ENCODE peak calls at places on chromosomes 13 and 19, in seven cellular contexts. One of them, this sample, is unnamed. For H3K4me1, the result is how much of the 10 kb centered on the place peaks cover.

GRCh38 chr19:47109541-47110375 is 3.8 kb downstream of the ZC3H4 start:
- DNase-seq in H1: no peak
- DNase-seq in H9: no peak
- DNase-seq in mesenchymal stem cell: peak
- DNase-seq in IMR-90: peak
- DNase-seq in neuronal stem cell: no peak
- DNase-seq in trophoblast cell: no peak
- DNase-seq in this sample: peak

GRCh38 chr19:55178781-55179569 is 1.1 kb downstream of the SYT5 start:
- DNase-seq in H1: no peak
- DNase-seq in H9: peak
- DNase-seq in mesenchymal stem cell: peak
- DNase-seq in IMR-90: peak
- DNase-seq in neuronal stem cell: peak
- DNase-seq in trophoblast cell: peak
- DNase-seq in this sample: peak

GRCh38 chr13:75465236-75465635 is 16.7 kb downstream of the TBC1D4 start:
- DNase-seq in H1: no peak
- DNase-seq in H9: no peak
- DNase-seq in mesenchymal stem cell: no peak
- DNase-seq in IMR-90: no peak
- DNase-seq in neuronal stem cell: no peak
- DNase-seq in trophoblast cell: no peak
- DNase-seq in this sample: no peak

GRCh38 chr13:98050041-98050466 is 92.8 kb upstream of the FARP1 start:
- DNase-seq in H1: no peak
- DNase-seq in H9: no peak
- DNase-seq in mesenchymal stem cell: peak
- DNase-seq in IMR-90: peak
- DNase-seq in neuronal stem cell: no peak
- DNase-seq in trophoblast cell: no peak
- DNase-seq in this sample: no peak

GRCh38 chr19:46975011-46975917 is 44.4 kb upstream of the NPAS1 start:
- DNase-seq in H1: no peak
- DNase-seq in H9: no peak
- DNase-seq in mesenchymal stem cell: peak
- DNase-seq in IMR-90: no peak
- DNase-seq in neuronal stem cell: no peak
- DNase-seq in trophoblast cell: no peak
- DNase-seq in this sample: peak

GRCh38 chr13:37747071-37747612 is 122.4 kb downstream of the TRPC4 start:
- DNase-seq in H1: no peak
- DNase-seq in H9: no peak
- DNase-seq in mesenchymal stem cell: peak
- DNase-seq in IMR-90: peak
- DNase-seq in neuronal stem cell: no peak
- DNase-seq in trophoblast cell: peak
- DNase-seq in this sample: no peak

GRCh38 chr19:6238643-6239281 is 41.0 kb downstream of the MLLT1 start:
- DNase-seq in H1: no peak
- DNase-seq in H9: no peak
- DNase-seq in mesenchymal stem cell: no peak
- DNase-seq in IMR-90: peak
- DNase-seq in neuronal stem cell: no peak
- DNase-seq in trophoblast cell: no peak
- DNase-seq in this sample: no peak

GRCh38 chr19:44645407-44646048 is 1.8 kb downstream of the PVR start:
- DNase-seq in H1: no peak
- DNase-seq in H9: no peak
- DNase-seq in mesenchymal stem cell: peak
- DNase-seq in IMR-90: no peak
- DNase-seq in neuronal stem cell: no peak
- DNase-seq in trophoblast cell: peak
- DNase-seq in this sample: no peak

GRCh38 chr13:94128430-94128829 is 351.1 kb downstream of the DCT start:
- DNase-seq in H1: no peak
- DNase-seq in H9: no peak
- DNase-seq in mesenchymal stem cell: peak
- DNase-seq in IMR-90: no peak
- DNase-seq in neuronal stem cell: no peak
- DNase-seq in trophoblast cell: no peak
- DNase-seq in this sample: peak

GRCh38 chr19:10398819-10399218 is 4.5 kb downstream of the CDC37 start:
- DNase-seq in H1: no peak
- DNase-seq in H9: no peak
- DNase-seq in mesenchymal stem cell: no peak
- DNase-seq in IMR-90: no peak
- DNase-seq in neuronal stem cell: no peak
- DNase-seq in trophoblast cell: peak
- DNase-seq in this sample: no peak

GRCh38 chr13:27037171-27037570 is 134.4 kb downstream of the USP12 start:
- DNase-seq in H1: no peak
- DNase-seq in H9: no peak
- DNase-seq in mesenchymal stem cell: no peak
- DNase-seq in IMR-90: no peak
- DNase-seq in neuronal stem cell: no peak
- DNase-seq in trophoblast cell: no peak
- DNase-seq in this sample: no peak

GRCh38 chr19:4518345-4519171 is at the start of gene PLIN4:
- DNase-seq in H1: no peak
- DNase-seq in H9: peak
- DNase-seq in mesenchymal stem cell: no peak
- DNase-seq in IMR-90: peak
- DNase-seq in neuronal stem cell: no peak
- DNase-seq in trophoblast cell: no peak
- DNase-seq in this sample: no peak

DNA sequence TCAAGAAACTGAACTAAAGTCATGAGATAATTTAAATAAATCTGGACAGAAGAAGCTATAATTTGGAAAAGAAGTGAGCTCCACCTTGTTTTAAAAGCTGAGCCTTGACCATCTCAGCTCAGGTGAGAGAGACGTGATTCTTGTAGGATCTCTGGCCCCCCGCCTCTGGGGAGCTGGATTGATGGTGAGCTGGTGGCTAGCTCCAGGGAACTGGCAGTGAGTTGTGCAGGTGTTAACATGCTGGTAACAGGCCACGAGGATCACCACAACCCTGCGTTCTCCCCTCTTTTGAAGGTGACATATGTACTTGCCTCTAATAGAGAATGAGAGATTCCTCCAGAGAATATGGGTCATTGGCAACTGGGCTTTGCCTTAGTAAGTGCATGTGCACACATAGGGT is 485.1 kb downstream of the IRS2 start:
- DNase-seq in H1: no peak
- DNase-seq in H9: no peak
- DNase-seq in mesenchymal stem cell: no peak
- DNase-seq in IMR-90: no peak
- DNase-seq in neuronal stem cell: no peak
- DNase-seq in trophoblast cell: no peak
- DNase-seq in this sample: no peak
- H2AK5ac ChIP-seq in H1: no peak
- H2AK5ac ChIP-seq in H9: no peak
- H2AK5ac ChIP-seq in mesenchymal stem cell: no peak
- H2AK5ac ChIP-seq in IMR-90: no peak
- H2AK5ac ChIP-seq in neuronal stem cell: no peak
- H2AK5ac ChIP-seq in trophoblast cell: no peak
- H2AK5ac ChIP-seq in this sample: no peak

GRCh38 chr19:37872383-37872782 is 34.0 kb downstream of the WDR87 start:
- DNase-seq in H1: no peak
- DNase-seq in H9: no peak
- DNase-seq in mesenchymal stem cell: no peak
- DNase-seq in IMR-90: peak
- DNase-seq in neuronal stem cell: no peak
- DNase-seq in trophoblast cell: no peak
- DNase-seq in this sample: no peak
- H4K8ac ChIP-seq in H1: no peak
- H4K8ac ChIP-seq in H9: no peak
- H4K8ac ChIP-seq in mesenchymal stem cell: no peak
- H4K8ac ChIP-seq in IMR-90: no peak
- H4K8ac ChIP-seq in neuronal stem cell: no peak
- H4K8ac ChIP-seq in trophoblast cell: no peak
- H4K8ac ChIP-seq in this sample: no peak

DNA sequence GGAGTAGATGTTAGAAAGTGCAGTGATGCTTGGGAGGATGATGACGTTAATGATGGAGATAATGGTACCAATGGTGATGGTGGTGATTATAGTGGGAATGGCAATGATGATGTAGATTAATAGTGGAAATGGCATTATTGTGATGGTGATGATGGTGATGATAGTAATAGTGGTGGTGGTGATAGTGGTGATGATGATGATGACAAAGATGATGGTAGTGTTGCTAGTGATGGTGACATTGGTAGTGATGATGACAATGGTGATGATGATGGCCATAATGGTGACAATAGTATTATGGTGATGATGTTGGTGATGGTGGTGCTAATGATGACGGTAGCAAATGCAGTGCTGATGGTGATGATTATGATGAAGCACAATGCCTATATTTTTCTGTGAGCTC is 7.6 kb downstream of the CEACAM18 start:
- DNase-seq in H1: no peak
- DNase-seq in H9: no peak
- DNase-seq in mesenchymal stem cell: no peak
- DNase-seq in IMR-90: no peak
- DNase-seq in neuronal stem cell: no peak
- DNase-seq in trophoblast cell: no peak
- DNase-seq in this sample: no peak
- H3K4me1 ChIP-seq in H1: under half
- H3K4me1 ChIP-seq in H9: under half
- H3K4me1 ChIP-seq in mesenchymal stem cell: under half
- H3K4me1 ChIP-seq in IMR-90: under half
- H3K4me1 ChIP-seq in neuronal stem cell: under half
- H3K4me1 ChIP-seq in trophoblast cell: under half
- H3K4me1 ChIP-seq in this sample: under half

GRCh38 chr13:73036566-73036965 is 22.2 kb upstream of the KLF5 start:
- DNase-seq in H1: no peak
- DNase-seq in H9: no peak
- DNase-seq in mesenchymal stem cell: no peak
- DNase-seq in IMR-90: no peak
- DNase-seq in neuronal stem cell: no peak
- DNase-seq in trophoblast cell: no peak
- DNase-seq in this sample: no peak

GRCh38 chr13:73038064-73038463 is 20.7 kb upstream of the KLF5 start:
- DNase-seq in H1: no peak
- DNase-seq in H9: no peak
- DNase-seq in mesenchymal stem cell: no peak
- DNase-seq in IMR-90: no peak
- DNase-seq in neuronal stem cell: no peak
- DNase-seq in trophoblast cell: no peak
- DNase-seq in this sample: no peak

GRCh38 chr13:73035660-73036059 is 23.1 kb upstream of the KLF5 start:
- DNase-seq in H1: no peak
- DNase-seq in H9: no peak
- DNase-seq in mesenchymal stem cell: no peak
- DNase-seq in IMR-90: no peak
- DNase-seq in neuronal stem cell: no peak
- DNase-seq in trophoblast cell: peak
- DNase-seq in this sample: peak

GRCh38 chr13:73039201-73040108 is 19.4 kb upstream of the KLF5 start:
- DNase-seq in H1: no peak
- DNase-seq in H9: no peak
- DNase-seq in mesenchymal stem cell: no peak
- DNase-seq in IMR-90: no peak
- DNase-seq in neuronal stem cell: no peak
- DNase-seq in trophoblast cell: peak
- DNase-seq in this sample: peak

DNA sequence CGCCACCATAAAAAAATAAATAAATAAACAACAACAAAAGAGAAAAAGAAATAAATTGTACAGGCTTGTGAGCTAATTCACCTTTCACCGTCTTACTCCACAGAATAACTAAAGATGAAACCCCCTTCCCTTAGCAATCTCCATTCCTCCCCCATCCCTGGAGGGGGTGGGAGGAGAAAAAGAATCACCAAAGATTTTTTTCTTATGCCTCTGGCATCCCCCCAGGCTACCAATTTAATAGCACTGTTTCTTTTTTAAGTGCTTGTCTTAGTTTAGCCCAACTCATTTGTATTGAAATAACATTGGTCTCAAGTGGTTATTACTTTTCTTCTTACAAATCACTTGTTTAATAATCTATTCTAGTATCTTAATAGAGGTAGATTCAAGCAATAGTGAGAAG is 23.9 kb upstream of the KLF5 start:
- DNase-seq in H1: no peak
- DNase-seq in H9: no peak
- DNase-seq in mesenchymal stem cell: no peak
- DNase-seq in IMR-90: no peak
- DNase-seq in neuronal stem cell: no peak
- DNase-seq in trophoblast cell: peak
- DNase-seq in this sample: no peak
- H2AK5ac ChIP-seq in H1: no peak
- H2AK5ac ChIP-seq in H9: no peak
- H2AK5ac ChIP-seq in mesenchymal stem cell: no peak
- H2AK5ac ChIP-seq in IMR-90: no peak
- H2AK5ac ChIP-seq in neuronal stem cell: no peak
- H2AK5ac ChIP-seq in trophoblast cell: no peak
- H2AK5ac ChIP-seq in this sample: no peak

GRCh38 chr19:30386551-30387143 is 14.5 kb downstream of the ZNF536 start:
- DNase-seq in H1: no peak
- DNase-seq in H9: no peak
- DNase-seq in mesenchymal stem cell: no peak
- DNase-seq in IMR-90: no peak
- DNase-seq in neuronal stem cell: no peak
- DNase-seq in trophoblast cell: no peak
- DNase-seq in this sample: no peak

GRCh38 chr19:30388327-30388726 is 16.1 kb downstream of the ZNF536 start:
- DNase-seq in H1: no peak
- DNase-seq in H9: no peak
- DNase-seq in mesenchymal stem cell: no peak
- DNase-seq in IMR-90: no peak
- DNase-seq in neuronal stem cell: no peak
- DNase-seq in trophoblast cell: no peak
- DNase-seq in this sample: no peak

GRCh38 chr19:30388819-30389218 is 16.6 kb downstream of the ZNF536 start:
- DNase-seq in H1: no peak
- DNase-seq in H9: no peak
- DNase-seq in mesenchymal stem cell: no peak
- DNase-seq in IMR-90: no peak
- DNase-seq in neuronal stem cell: no peak
- DNase-seq in trophoblast cell: no peak
- DNase-seq in this sample: no peak

GRCh38 chr19:30385666-30386065 is 13.5 kb downstream of the ZNF536 start:
- DNase-seq in H1: no peak
- DNase-seq in H9: no peak
- DNase-seq in mesenchymal stem cell: no peak
- DNase-seq in IMR-90: no peak
- DNase-seq in neuronal stem cell: no peak
- DNase-seq in trophoblast cell: no peak
- DNase-seq in this sample: no peak

GRCh38 chr19:30387311-30388115 is 15.3 kb downstream of the ZNF536 start:
- DNase-seq in H1: no peak
- DNase-seq in H9: no peak
- DNase-seq in mesenchymal stem cell: no peak
- DNase-seq in IMR-90: no peak
- DNase-seq in neuronal stem cell: no peak
- DNase-seq in trophoblast cell: no peak
- DNase-seq in this sample: no peak
- H4K8ac ChIP-seq in H1: peak
- H4K8ac ChIP-seq in H9: no peak
- H4K8ac ChIP-seq in mesenchymal stem cell: no peak
- H4K8ac ChIP-seq in IMR-90: no peak
- H4K8ac ChIP-seq in neuronal stem cell: no peak
- H4K8ac ChIP-seq in trophoblast cell: no peak
- H4K8ac ChIP-seq in this sample: no peak

GRCh38 chr19:17751912-17752273 is 616 bp downstream of the FCHO1 start:
- DNase-seq in H1: no peak
- DNase-seq in H9: no peak
- DNase-seq in mesenchymal stem cell: no peak
- DNase-seq in IMR-90: no peak
- DNase-seq in neuronal stem cell: no peak
- DNase-seq in trophoblast cell: no peak
- DNase-seq in this sample: no peak
- H3K4me1 ChIP-seq in H1: under half
- H3K4me1 ChIP-seq in H9: under half
- H3K4me1 ChIP-seq in mesenchymal stem cell: under half
- H3K4me1 ChIP-seq in IMR-90: under half
- H3K4me1 ChIP-seq in neuronal stem cell: under half
- H3K4me1 ChIP-seq in trophoblast cell: under half
- H3K4me1 ChIP-seq in this sample: under half

This sample was measured in mesendoderm.